ENCODE peak calls at places on chromosome 1, in eight cellular contexts. One of them, this sample, is unnamed.
A peak's percentile ranks its signal among the peaks of the same experiment; 100 is the strongest.

GRCh38 chr1:183567584-183567983 is 22.7 kb downstream of the NCF2 start:
- DNase-seq in stimulated activated CD4-positive, alpha-beta T cell treated with anti-CD3 and anti-CD28 coated beads, Interleukin-15, amount 100 ng/mL, for 1 hour: no peak
- DNase-seq in GM19239: no peak
- DNase-seq in neural crest cell: no peak
- DNase-seq in NCI-H524: no peak
- DNase-seq in GM04504: no peak
- DNase-seq in colonic mucosa: peak; percentile 53
- DNase-seq in pons: no peak
- DNase-seq in this sample: no peak

GRCh38 chr1:16145030-16145987 is 10.6 kb downstream of the EPHA2 start:
- DNase-seq in stimulated activated CD4-positive, alpha-beta T cell treated with anti-CD3 and anti-CD28 coated beads, Interleukin-15, amount 100 ng/mL, for 1 hour: no peak
- DNase-seq in colonic mucosa: peak; percentile 88
- DNase-seq in GM19239: no peak
- DNase-seq in pons: no peak
- DNase-seq in GM04504: peak; percentile 83
- DNase-seq in NCI-H524: no peak
- DNase-seq in neural crest cell: no peak
- DNase-seq in this sample: peak; percentile 37

GRCh38 chr1:204340137-204340536 is 19.6 kb downstream of the PLEKHA6 start:
- DNase-seq in colonic mucosa: no peak
- DNase-seq in pons: peak; percentile 61
- DNase-seq in stimulated activated CD4-positive, alpha-beta T cell treated with anti-CD3 and anti-CD28 coated beads, Interleukin-15, amount 100 ng/mL, for 1 hour: no peak
- DNase-seq in NCI-H524: peak; percentile 62
- DNase-seq in GM19239: no peak
- DNase-seq in neural crest cell: no peak
- DNase-seq in GM04504: no peak
- DNase-seq in this sample: no peak

GRCh38 chr1:176919386-176920378 is 244.8 kb downstream of the ASTN1 start:
- DNase-seq in NCI-H524: no peak
- DNase-seq in pons: no peak
- DNase-seq in neural crest cell: no peak
- DNase-seq in colonic mucosa: no peak
- DNase-seq in GM04504: no peak
- DNase-seq in GM19239: no peak
- DNase-seq in stimulated activated CD4-positive, alpha-beta T cell treated with anti-CD3 and anti-CD28 coated beads, Interleukin-15, amount 100 ng/mL, for 1 hour: no peak
- DNase-seq in this sample: no peak

GRCh38 chr1:11023201-11023600 is 10.7 kb downstream of the TARDBP start:
- DNase-seq in NCI-H524: no peak
- DNase-seq in pons: no peak
- DNase-seq in neural crest cell: no peak
- DNase-seq in GM19239: no peak
- DNase-seq in GM04504: no peak
- DNase-seq in colonic mucosa: no peak
- DNase-seq in stimulated activated CD4-positive, alpha-beta T cell treated with anti-CD3 and anti-CD28 coated beads, Interleukin-15, amount 100 ng/mL, for 1 hour: no peak
- DNase-seq in this sample: no peak

GRCh38 chr1:30879940-30880339 is 28.6 kb downstream of the SDC3 start:
- DNase-seq in neural crest cell: no peak
- DNase-seq in GM04504: no peak
- DNase-seq in pons: no peak
- DNase-seq in colonic mucosa: no peak
- DNase-seq in stimulated activated CD4-positive, alpha-beta T cell treated with anti-CD3 and anti-CD28 coated beads, Interleukin-15, amount 100 ng/mL, for 1 hour: no peak
- DNase-seq in GM19239: no peak
- DNase-seq in NCI-H524: no peak
- DNase-seq in this sample: no peak

GRCh38 chr1:156877433-156877832 is 16.1 kb upstream of the PEAR1 start:
- DNase-seq in NCI-H524: no peak
- DNase-seq in pons: no peak
- DNase-seq in GM19239: no peak
- DNase-seq in stimulated activated CD4-positive, alpha-beta T cell treated with anti-CD3 and anti-CD28 coated beads, Interleukin-15, amount 100 ng/mL, for 1 hour: no peak
- DNase-seq in colonic mucosa: no peak
- DNase-seq in neural crest cell: no peak
- DNase-seq in GM04504: no peak
- DNase-seq in this sample: no peak

GRCh38 chr1:225835752-225836151 is 25.8 kb downstream of the EPHX1 start:
- DNase-seq in stimulated activated CD4-positive, alpha-beta T cell treated with anti-CD3 and anti-CD28 coated beads, Interleukin-15, amount 100 ng/mL, for 1 hour: no peak
- DNase-seq in pons: no peak
- DNase-seq in colonic mucosa: no peak
- DNase-seq in GM04504: no peak
- DNase-seq in NCI-H524: no peak
- DNase-seq in GM19239: no peak
- DNase-seq in neural crest cell: no peak
- DNase-seq in this sample: no peak

GRCh38 chr1:232891116-232891515 is 59.3 kb upstream of the NTPCR start:
- DNase-seq in stimulated activated CD4-positive, alpha-beta T cell treated with anti-CD3 and anti-CD28 coated beads, Interleukin-15, amount 100 ng/mL, for 1 hour: no peak
- DNase-seq in pons: no peak
- DNase-seq in colonic mucosa: no peak
- DNase-seq in GM19239: no peak
- DNase-seq in neural crest cell: no peak
- DNase-seq in GM04504: peak; percentile 78
- DNase-seq in NCI-H524: no peak
- DNase-seq in this sample: no peak

GRCh38 chr1:3639397-3639911 is 10.4 kb downstream of the WRAP73 start:
- DNase-seq in neural crest cell: no peak
- DNase-seq in stimulated activated CD4-positive, alpha-beta T cell treated with anti-CD3 and anti-CD28 coated beads, Interleukin-15, amount 100 ng/mL, for 1 hour: no peak
- DNase-seq in colonic mucosa: no peak
- DNase-seq in pons: no peak
- DNase-seq in GM19239: no peak
- DNase-seq in GM04504: no peak
- DNase-seq in NCI-H524: no peak
- DNase-seq in this sample: no peak

GRCh38 chr1:114292194-114292593 is 138.5 kb upstream of the SYT6 start:
- DNase-seq in neural crest cell: no peak
- DNase-seq in GM19239: no peak
- DNase-seq in colonic mucosa: no peak
- DNase-seq in pons: no peak
- DNase-seq in NCI-H524: no peak
- DNase-seq in stimulated activated CD4-positive, alpha-beta T cell treated with anti-CD3 and anti-CD28 coated beads, Interleukin-15, amount 100 ng/mL, for 1 hour: no peak
- DNase-seq in GM04504: no peak
- DNase-seq in this sample: no peak

GRCh38 chr1:233248014-233248413 is 47.5 kb downstream of the PCNX2 start:
- DNase-seq in neural crest cell: no peak
- DNase-seq in stimulated activated CD4-positive, alpha-beta T cell treated with anti-CD3 and anti-CD28 coated beads, Interleukin-15, amount 100 ng/mL, for 1 hour: no peak
- DNase-seq in colonic mucosa: no peak
- DNase-seq in NCI-H524: no peak
- DNase-seq in GM19239: no peak
- DNase-seq in GM04504: no peak
- DNase-seq in pons: no peak
- DNase-seq in this sample: no peak

GRCh38 chr1:57544345-57544744 is 120.5 kb upstream of the DAB1 start:
- DNase-seq in colonic mucosa: no peak
- DNase-seq in stimulated activated CD4-positive, alpha-beta T cell treated with anti-CD3 and anti-CD28 coated beads, Interleukin-15, amount 100 ng/mL, for 1 hour: no peak
- DNase-seq in GM19239: no peak
- DNase-seq in NCI-H524: no peak
- DNase-seq in neural crest cell: no peak
- DNase-seq in GM04504: no peak
- DNase-seq in pons: no peak
- DNase-seq in this sample: no peak

GRCh38 chr1:178976541-178976940 is 49.2 kb upstream of the FAM20B start:
- DNase-seq in NCI-H524: no peak
- DNase-seq in colonic mucosa: no peak
- DNase-seq in neural crest cell: no peak
- DNase-seq in stimulated activated CD4-positive, alpha-beta T cell treated with anti-CD3 and anti-CD28 coated beads, Interleukin-15, amount 100 ng/mL, for 1 hour: no peak
- DNase-seq in GM19239: no peak
- DNase-seq in pons: no peak
- DNase-seq in GM04504: no peak
- DNase-seq in this sample: no peak

GRCh38 chr1:167515893-167516321 is 2.4 kb downstream of the CD247 start:
- DNase-seq in colonic mucosa: no peak
- DNase-seq in GM04504: no peak
- DNase-seq in pons: no peak
- DNase-seq in neural crest cell: no peak
- DNase-seq in stimulated activated CD4-positive, alpha-beta T cell treated with anti-CD3 and anti-CD28 coated beads, Interleukin-15, amount 100 ng/mL, for 1 hour: no peak
- DNase-seq in NCI-H524: no peak
- DNase-seq in GM19239: no peak
- DNase-seq in this sample: no peak

GRCh38 chr1:74419611-74420010 is 92.8 kb downstream of the LRRC53 start:
- DNase-seq in NCI-H524: no peak
- DNase-seq in stimulated activated CD4-positive, alpha-beta T cell treated with anti-CD3 and anti-CD28 coated beads, Interleukin-15, amount 100 ng/mL, for 1 hour: no peak
- DNase-seq in neural crest cell: no peak
- DNase-seq in pons: no peak
- DNase-seq in GM19239: no peak
- DNase-seq in GM04504: no peak
- DNase-seq in colonic mucosa: no peak
- DNase-seq in this sample: no peak